ENCODE peak calls at places on chromosome 19, in five cellular contexts. J, I, S, Q and A are unnamed samples.

GRCh38 chr19:54252845-54253244 is 4.2 kb downstream of the LILRB5 start:
- DNase-seq in I (no peak), Q (no peak), J (no peak), S (no peak), A (no peak)

GRCh38 chr19:3276341-3276799 is 51.9 kb downstream of the CELF5 start:
- DNase-seq in J (no peak), S (no peak), Q (no peak), I (peak), A (no peak)

GRCh38 chr19:48907671-48908070 is 7.6 kb downstream of the NUCB1 start:
- DNase-seq in I (no peak), Q (no peak), S (no peak), J (no peak), A (no peak)

GRCh38 chr19:42386974-42387707 is 3.0 kb downstream of the CNFN start:
- DNase-seq in S (peak), I (peak), Q (no peak), J (no peak), A (no peak)

GRCh38 chr19:53394974-53395839 is at the start of gene ZNF765:
- DNase-seq in J (peak), I (peak), S (peak), Q (peak), A (peak)

GRCh38 chr19:29384676-29385075 is 141.1 kb upstream of the VSTM2B start:
- DNase-seq in I (no peak), Q (no peak), J (no peak), S (peak), A (no peak)

GRCh38 chr19:54311486-54311885 is 1.5 kb downstream of the LILRA5 start:
- DNase-seq in S (no peak), Q (no peak), J (no peak), I (no peak), A (no peak)

GRCh38 chr19:3481241-3482090 is 1.1 kb upstream of the SMIM24 start:
- DNase-seq in J (no peak), I (no peak), Q (no peak), S (no peak), A (no peak)

GRCh38 chr19:35306473-35307246 is 14.7 kb downstream of the MAG start:
- DNase-seq in J (no peak), I (no peak), Q (no peak), S (no peak), A (no peak)

GRCh38 chr19:55652311-55653078 is 2.3 kb upstream of the U2AF2 start:
- DNase-seq in J (no peak), S (no peak), I (no peak), Q (no peak), A (no peak)

GRCh38 chr19:1470864-1471513 is 8.0 kb downstream of the C19orf25 start:
- DNase-seq in I (no peak), S (no peak), Q (no peak), J (no peak), A (no peak)

GRCh38 chr19:37817180-37817911 is 38.0 kb upstream of the ZNF573 start:
- DNase-seq in J (peak), S (peak), I (peak), Q (no peak), A (peak)

GRCh38 chr19:12983561-12984142 is 11.6 kb upstream of the NFIX start:
- DNase-seq in I (peak), Q (no peak), J (peak), S (peak), A (peak)

GRCh38 chr19:10115392-10116084 is 4.0 kb downstream of the P2RY11 start:
- DNase-seq in I (peak), S (no peak), J (no peak), Q (no peak), A (no peak)

GRCh38 chr19:41351339-41352245 is 2.1 kb downstream of the TGFB1 start:
- DNase-seq in I (peak), Q (no peak), J (no peak), S (no peak), A (peak)